ENCODE peak calls at places on chromosomes 5 and 9, in ten cellular contexts. Z is thoracic aorta; S is prostate gland; Q is right cardiac atrium; I is putamen; N is LoVo; G is activated CD4-positive, alpha-beta memory T cell treated with anti-CD3 and anti-CD28 coated beads, Interleukin-2, amount 10 ng/mL, durations not matched to agents 7 days and 5 days; A is heart right ventricle; F is activated effector memory CD4-positive, alpha-beta T cell treated with anti-CD3 and anti-CD28 coated beads, Interleukin-2, amount 50 U/mL, for 16 hours; K is nephron progenitor cell. L is an unnamed sample.

GRCh38 chr5:34626036-34626435 is 30.1 kb upstream of the RAI14 start:
- DNase-seq in G (no peak), N (no peak), Z (no peak), F (no peak), S (no peak), K (no peak), I (no peak), A (no peak), Q (no peak), L (no peak)

GRCh38 chr5:130289132-130290088 is 385.1 kb downstream of the CHSY3 start:
- DNase-seq in Q (no peak), K (no peak), G (no peak), Z (no peak), S (no peak), I (no peak), F (no peak), A (no peak), N (no peak), L (no peak)

GRCh38 chr5:180647465-180647864 is 1.9 kb downstream of the FLT4 start:
- DNase-seq in N (no peak), A (no peak), Q (no peak), G (no peak), I (no peak), S (no peak), K (no peak), Z (no peak), F (peak), L (no peak)

GRCh38 chr5:172052454-172053236 is 46.2 kb upstream of the FBXW11 start:
- DNase-seq in A (peak), K (no peak), Z (no peak), N (no peak), S (no peak), I (no peak), G (no peak), Q (peak), F (no peak), L (peak)

GRCh38 chr5:164302533-164303235 is 797.3 kb downstream of the MAT2B start:
- DNase-seq in Q (no peak), K (no peak), G (no peak), S (no peak), F (no peak), N (no peak), Z (no peak), A (no peak), I (no peak), L (no peak)

GRCh38 chr5:72238712-72239445 is 81.2 kb downstream of the MRPS27 start:
- DNase-seq in G (no peak), Z (no peak), Q (no peak), S (no peak), N (no peak), A (no peak), K (no peak), F (no peak), I (no peak), L (peak)

GRCh38 chr9:89418112-89418872 is 79.6 kb downstream of the SEMA4D start:
- DNase-seq in F (peak), Q (no peak), K (no peak), I (no peak), S (no peak), Z (no peak), N (no peak), A (no peak), G (peak), L (no peak)

GRCh38 chr5:58759745-58760144 is 176.9 kb downstream of the RAB3C start:
- DNase-seq in G (no peak), I (no peak), Q (no peak), S (no peak), Z (no peak), F (no peak), A (no peak), K (no peak), N (no peak), L (no peak)

GRCh38 chr5:1967716-1968115 is 85.0 kb upstream of the IRX4 start:
- DNase-seq in Q (no peak), A (no peak), N (no peak), G (no peak), F (no peak), K (no peak), I (no peak), Z (no peak), S (no peak), L (no peak)

L was measured in neural progenitor cell.